ENCODE peak calls at places on chromosomes 4 and X, in five cellular contexts. U is A673, Y is HT1080, N is heart left ventricle, F is T-helper 1 cell. W is an unnamed sample.

GRCh38 chrX:1109580-1110119 is 102.8 kb downstream of the CRLF2 start:
- DNase-seq in U (no peak), Y (no peak), N (no peak), F (no peak), W (no peak)

GRCh38 chr4:24956091-24956490 is 43.2 kb upstream of the CCDC149 start:
- DNase-seq in U (no peak), Y (no peak), N (no peak), F (no peak), W (no peak)

GRCh38 chrX:136768469-136769084 is 12.2 kb downstream of the ARHGEF6 start:
- DNase-seq in U (peak; percentile 94), Y (peak; percentile 94), N (peak; percentile 50), F (peak; percentile 17), W (peak; percentile 69)

GRCh38 chr4:118989098-118990080 is 100.7 kb downstream of the SYNPO2 start:
- DNase-seq in U (no peak), Y (peak; percentile 90), N (no peak), F (no peak), W (peak; percentile 99)

GRCh38 chr4:151961456-151961855 is 200.6 kb upstream of the GATB start:
- DNase-seq in U (no peak), Y (no peak), N (no peak), F (no peak), W (no peak)

GRCh38 chrX:100704581-100705203 is 27.2 kb downstream of the SYTL4 start:
- DNase-seq in U (no peak), Y (no peak), N (no peak), F (no peak), W (no peak)

GRCh38 chrX:109281478-109282275 is 200.2 kb downstream of the GUCY2F start:
- DNase-seq in U (peak; percentile 38), Y (no peak), N (no peak), F (no peak), W (peak; percentile 5)

GRCh38 chr4:88005086-88005485 is 2.3 kb upstream of the PKD2 start:
- DNase-seq in U (no peak), Y (no peak), N (no peak), F (no peak), W (no peak)

GRCh38 chr4:2304321-2304876 is 42.5 kb upstream of the MXD4 start:
- DNase-seq in U (no peak), Y (no peak), N (no peak), F (no peak), W (no peak)

GRCh38 chr4:138242076-138242829 is at the start of gene SLC7A11:
- DNase-seq in U (peak; percentile 98), Y (peak; percentile 99), N (no peak), F (no peak), W (peak; percentile 98)

GRCh38 chrX:9341305-9342201 is 123.3 kb upstream of the TBL1X start:
- DNase-seq in U (peak; percentile 89), Y (peak; percentile 29), N (peak; percentile 81), F (peak; percentile 46), W (no peak)

GRCh38 chr4:145230726-145231125 is 50.3 kb upstream of the OTUD4 start:
- DNase-seq in U (no peak), Y (no peak), N (no peak), F (no peak), W (no peak)